ENCODE peak calls at places on chromosome 20, in seven cellular contexts. X is heart right ventricle; M is IMR-90; Z is HCT116; Q is body of pancreas; B is right cardiac atrium; A is naive thymus-derived CD4-positive, alpha-beta T cell. E is an unnamed sample. For H3K4me1 and H3K27me3, the result is how much of the 10 kb centered on the place peaks cover.

GRCh38 chr20:35627121-35627520 is 11.5 kb downstream of the SPAG4 start:
- DNase-seq in A (no peak), Z (no peak), M (no peak), Q (no peak), X (no peak), B (no peak), E (no peak)

GRCh38 chr20:6519556-6519955 is 247.9 kb upstream of the BMP2 start:
- DNase-seq in A (no peak), Z (no peak), M (peak), X (no peak), Q (no peak), B (no peak), E (no peak)

GRCh38 chr20:23367770-23368169 is 5.8 kb downstream of the GZF1 start:
- DNase-seq in M (peak), B (no peak), A (no peak), X (no peak), Z (no peak), Q (no peak), E (no peak)

GRCh38 chr20:62828551-62829230 is 11.8 kb downstream of the COL9A3 start:
- DNase-seq in Q (no peak), M (no peak), B (peak), Z (no peak), X (no peak), A (no peak), E (peak)

GRCh38 chr20:37407117-37407566 is 61.2 kb downstream of the SRC start:
- DNase-seq in M (no peak), X (no peak), Z (no peak), A (no peak), Q (no peak), B (peak), E (no peak)

GRCh38 chr20:57244221-57244585 is 22.2 kb downstream of the BMP7 start:
- DNase-seq in X (no peak), M (no peak), Q (no peak), A (no peak), Z (no peak), B (no peak), E (no peak)

GRCh38 chr20:19840111-19840705 is 82.2 kb downstream of the RIN2 start:
- DNase-seq in X (no peak), M (no peak), B (no peak), Q (no peak), Z (no peak), A (no peak), E (no peak)

GRCh38 chr20:22974354-22974753 is 60.8 kb upstream of the SSTR4 start:
- DNase-seq in B (no peak), M (no peak), Z (peak), X (no peak), Q (peak), A (no peak), E (no peak)

GRCh38 chr20:36791862-36792261 is 18.3 kb upstream of the DSN1 start:
- DNase-seq in X (no peak), Z (no peak), M (no peak), B (no peak), Q (no peak), A (no peak), E (no peak)

GRCh38 chr20:23666189-23666588 is 22.6 kb downstream of the CST4 start:
- DNase-seq in X (no peak), A (no peak), Q (no peak), B (no peak), Z (no peak), M (no peak), E (no peak)

GRCh38 chr20:7410150-7410549 is 530.1 kb downstream of the HAO1 start:
- DNase-seq in Q (no peak), Z (no peak), M (no peak), A (no peak), B (no peak), X (no peak), E (no peak)

GRCh38 chr20:58523916-58524315 is 8.7 kb upstream of the APCDD1L start:
- DNase-seq in A (no peak), B (no peak), Z (no peak), Q (no peak), M (peak), X (no peak), E (no peak)

GRCh38 chr20:21526776-21527175 is 12.9 kb upstream of the NKX2-2 start:
- DNase-seq in Z (no peak), B (no peak), X (no peak), Q (no peak), A (no peak), M (no peak), E (no peak)
- H3K4me1 ChIP-seq in Z (under half), B (under half), X (under half), Q (under half), A (under half), M (under half), E (under half)

DNA sequence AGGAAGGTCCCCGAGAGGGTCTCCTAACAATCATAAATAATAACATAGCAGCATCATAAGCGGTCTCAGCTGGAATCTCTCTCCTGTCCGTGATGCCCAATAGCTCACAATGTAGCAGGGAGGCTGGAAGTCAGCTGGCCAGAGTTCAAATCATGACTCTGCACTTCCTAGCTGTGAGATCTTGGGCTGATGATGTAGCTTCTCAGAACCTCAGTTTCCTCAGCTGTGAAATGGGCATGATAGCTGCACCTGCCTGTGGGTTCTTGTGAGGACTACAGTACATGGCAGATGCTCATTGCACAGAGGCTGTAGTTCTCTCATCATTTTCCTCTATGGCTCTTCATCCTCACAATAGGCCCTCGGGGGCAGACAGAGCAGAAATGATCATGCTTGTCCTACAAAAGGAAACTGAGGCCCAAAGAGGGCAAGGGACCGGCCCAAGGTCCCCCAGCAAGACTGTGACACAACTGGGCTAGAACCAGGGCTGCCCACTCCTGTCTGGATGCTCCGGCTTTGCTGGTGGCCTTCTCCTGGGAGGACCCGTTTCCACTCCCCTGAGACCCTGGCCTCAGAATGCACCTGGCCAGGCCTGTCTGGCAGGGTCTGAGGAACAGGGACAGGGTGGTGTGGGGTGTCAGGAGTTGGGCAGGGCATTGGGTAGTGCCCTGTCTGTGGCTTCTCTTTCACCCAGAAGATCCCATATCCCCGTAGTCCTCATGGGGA is 17.7 kb downstream of the SLC12A5 start:
- DNase-seq in M (no peak), Z (no peak), Q (no peak), A (no peak), B (no peak), X (no peak), E (no peak)
- H3K27me3 ChIP-seq in M (under half), Z (half or more), Q (under half), A (under half), B (under half), X (under half), E (under half)

DNA sequence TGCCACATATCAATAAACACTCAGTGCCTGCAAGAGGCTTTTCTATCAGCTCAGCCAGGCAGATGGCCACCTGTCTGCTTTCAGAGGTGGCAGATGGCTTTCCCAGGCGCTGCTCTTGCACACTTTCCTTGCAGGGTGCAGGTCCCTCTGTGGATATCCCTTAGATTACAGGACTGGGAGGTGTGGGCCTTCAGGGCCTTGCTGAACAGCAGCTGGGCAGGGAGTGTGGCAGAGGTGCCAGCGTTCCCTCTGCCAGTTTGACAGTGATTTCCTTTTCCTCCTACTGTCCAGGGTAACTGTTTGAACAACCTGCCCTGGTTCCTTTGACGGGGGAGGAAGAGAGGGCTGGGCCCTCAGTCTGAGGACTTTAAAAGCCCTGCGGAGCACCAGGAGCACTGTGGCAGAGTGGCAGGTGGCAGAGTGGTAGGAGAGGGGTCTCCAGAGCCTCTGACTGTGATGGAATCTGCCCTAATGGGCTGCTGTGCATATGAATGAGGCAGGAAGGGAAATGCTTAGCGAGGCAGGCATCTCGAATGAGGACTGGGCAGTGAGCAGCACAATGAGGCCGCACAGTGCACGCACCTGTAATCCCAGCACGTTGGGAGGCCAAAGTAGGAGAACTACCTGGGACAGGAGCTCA is 34.2 kb downstream of the ABHD12 start:
- DNase-seq in Z (no peak), X (no peak), B (no peak), A (no peak), M (no peak), Q (peak), E (no peak)
- H3K27ac ChIP-seq in Z (no peak), X (no peak), B (no peak), A (no peak), M (no peak), Q (peak), E (no peak)

DNA sequence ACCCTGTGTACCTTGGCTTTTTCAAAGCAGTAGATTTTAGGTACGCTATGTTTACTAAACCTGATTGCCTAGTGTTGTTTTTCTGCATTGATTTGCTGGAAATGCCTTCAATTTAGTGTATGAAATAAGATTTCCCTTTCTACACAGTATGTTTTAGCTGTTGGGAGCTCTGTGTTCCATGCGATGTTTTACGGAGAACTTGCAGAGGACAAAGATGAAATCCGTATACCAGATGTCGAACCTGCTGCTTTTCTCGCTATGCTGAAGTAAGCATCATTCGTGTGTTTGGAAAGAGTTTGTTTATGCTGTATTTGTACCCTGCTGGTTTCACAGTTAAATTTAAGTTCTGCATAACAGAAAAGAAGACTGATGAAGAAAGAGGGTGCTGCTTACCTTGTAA is 1.9 kb downstream of the BTBD3 start:
- DNase-seq in A (no peak), Z (no peak), X (no peak), Q (no peak), M (no peak), B (no peak), E (no peak)
- H3K4me1 ChIP-seq in A (under half), Z (under half), X (half or more), Q (under half), M (under half), B (under half), E (under half)

GRCh38 chr20:2698186-2698817 is 5.7 kb downstream of the EBF4 start:
- DNase-seq in Q (no peak), Z (no peak), M (no peak), B (peak), A (no peak), X (no peak), E (no peak)

GRCh38 chr20:2698912-2699311 is 6.3 kb downstream of the EBF4 start:
- DNase-seq in Z (no peak), A (no peak), B (no peak), M (no peak), X (no peak), Q (no peak), E (no peak)

GRCh38 chr20:2699775-2700413 is 7.3 kb downstream of the EBF4 start:
- DNase-seq in M (no peak), B (no peak), Q (no peak), X (no peak), A (no peak), Z (no peak), E (no peak)

GRCh38 chr20:2696646-2697045 is 4.1 kb downstream of the EBF4 start:
- DNase-seq in X (no peak), Z (no peak), B (no peak), Q (no peak), M (no peak), A (no peak), E (peak)

DNA sequence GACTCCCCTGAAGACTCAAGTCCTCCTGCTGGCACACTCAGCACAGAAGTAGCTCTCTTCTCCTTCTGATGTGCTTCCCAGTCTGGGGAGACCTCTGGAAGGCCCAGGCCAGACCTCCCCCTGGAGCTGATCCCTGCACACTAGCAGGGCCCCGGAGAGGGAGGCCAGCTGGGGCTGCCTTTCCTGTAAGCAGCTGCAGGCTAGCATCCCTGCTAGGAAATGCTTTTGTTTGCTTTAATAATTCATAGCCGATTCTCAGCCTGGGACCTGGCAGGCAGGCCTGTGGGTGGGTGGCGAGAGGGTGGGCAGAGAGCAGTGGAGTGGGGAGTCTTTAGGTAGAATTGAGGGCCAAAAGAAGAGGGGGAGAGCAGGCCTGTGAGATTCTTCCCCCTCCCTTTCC is 5.2 kb downstream of the EBF4 start:
- DNase-seq in A (no peak), Z (no peak), B (no peak), Q (no peak), M (no peak), X (no peak), E (no peak)
- H3K27me3 ChIP-seq in A (under half), Z (under half), B (under half), Q (under half), M (half or more), X (under half), E (under half)

DNA sequence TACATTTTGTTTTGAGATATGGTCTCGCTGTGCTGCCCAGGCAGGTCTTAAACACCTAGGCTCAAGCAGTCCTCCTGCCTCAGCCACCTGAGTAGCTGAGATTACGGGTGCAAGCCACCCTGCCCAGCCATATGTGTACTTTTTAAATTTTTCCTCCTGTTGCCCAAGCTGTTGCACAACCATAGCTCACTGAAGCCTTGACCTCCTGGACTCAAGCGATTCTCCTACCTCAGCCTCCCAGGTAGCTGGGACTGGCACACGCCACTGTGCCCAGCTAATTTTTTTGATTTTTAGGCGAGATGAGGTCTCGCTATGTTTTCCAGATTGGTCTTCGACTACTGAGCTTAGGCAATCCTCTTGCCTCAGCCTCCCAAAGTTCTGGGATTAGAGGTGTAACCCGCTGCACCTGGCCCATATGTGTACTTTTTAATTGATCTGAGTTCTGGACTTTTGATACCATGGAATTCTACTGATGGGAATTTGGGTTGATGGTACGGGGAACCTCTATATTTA is 44.9 kb downstream of the ITCH start:
- DNase-seq in B (no peak), Z (no peak), M (no peak), X (no peak), A (no peak), Q (peak), E (no peak)
- H3K27ac ChIP-seq in B (no peak), Z (no peak), M (no peak), X (no peak), A (no peak), Q (no peak), E (no peak)

E was measured in ovary.